ENCODE peak calls at places on chromosomes 3 and 15, in ten cellular contexts. W is cardiac fibroblast; M is heart right ventricle; H is mucosa of descending colon; G is OCI-LY7; X is fibroblast of the aortic adventitia; Z is neural crest cell; N is GM06990; J is psoas muscle; U is CD4-positive, alpha-beta T cell. T is an unnamed sample.

GRCh38 chr3:160417311-160417710 is 17.9 kb downstream of the SMC4 start:
- DNase-seq in M (no peak), U (no peak), X (no peak), W (no peak), J (no peak), Z (no peak), G (no peak), N (no peak), H (no peak), T (no peak)

GRCh38 chr3:143040264-143040879 is 39.0 kb downstream of the U2SURP start:
- DNase-seq in H (no peak), X (peak), W (peak), M (no peak), G (peak), Z (no peak), J (no peak), U (no peak), N (no peak), T (no peak)

GRCh38 chr3:79369306-79369705 is 398.5 kb downstream of the ROBO1 start:
- DNase-seq in J (no peak), U (no peak), W (peak), H (no peak), G (no peak), M (no peak), X (peak), N (no peak), Z (no peak), T (no peak)

GRCh38 chr15:86650084-86650483 is 570.4 kb downstream of the AGBL1 start:
- DNase-seq in Z (no peak), M (no peak), G (peak), H (no peak), X (peak), U (no peak), W (no peak), J (no peak), N (no peak), T (no peak)

GRCh38 chr15:66249623-66250174 is 3.9 kb downstream of the MEGF11 start:
- DNase-seq in U (no peak), H (no peak), N (no peak), Z (no peak), W (no peak), J (no peak), M (no peak), G (no peak), X (peak), T (no peak)

GRCh38 chr15:31216210-31216911 is 110.3 kb upstream of the KLF13 start:
- DNase-seq in G (peak), H (peak), J (peak), U (no peak), Z (peak), W (peak), N (peak), X (peak), M (peak), T (peak)

GRCh38 chr3:57855281-57855680 is 99.2 kb downstream of the SLMAP start:
- DNase-seq in G (no peak), U (no peak), J (no peak), W (peak), H (no peak), M (no peak), Z (no peak), N (no peak), X (peak), T (no peak)

GRCh38 chr3:12186046-12186445 is 27.3 kb upstream of the TIMP4 start:
- DNase-seq in M (no peak), X (no peak), H (no peak), N (no peak), U (no peak), Z (no peak), W (no peak), G (no peak), J (no peak), T (no peak)

GRCh38 chr3:114380233-114380645 is 86.4 kb downstream of the TIGIT start:
- DNase-seq in J (peak), M (peak), X (peak), N (no peak), W (peak), U (no peak), H (peak), Z (peak), G (no peak), T (peak)

GRCh38 chr3:160018959-160019358 is 30.3 kb downstream of the IL12A start:
- DNase-seq in G (no peak), U (no peak), J (no peak), N (no peak), X (no peak), H (no peak), W (no peak), Z (no peak), M (no peak), T (no peak)

GRCh38 chr3:31103623-31104180 is 209.2 kb upstream of the GADL1 start:
- DNase-seq in U (no peak), Z (no peak), X (no peak), G (no peak), J (no peak), M (no peak), W (no peak), H (no peak), N (no peak), T (no peak)

GRCh38 chr15:79962178-79962577 is 8.8 kb downstream of the BCL2A1 start:
- DNase-seq in W (no peak), J (no peak), M (no peak), N (peak), G (no peak), H (no peak), U (no peak), X (no peak), Z (no peak), T (no peak)

GRCh38 chr3:169060037-169060436 is 603.5 kb downstream of the MECOM start:
- DNase-seq in W (peak), Z (no peak), G (no peak), H (no peak), M (no peak), U (no peak), J (no peak), X (peak), N (no peak), T (no peak)

GRCh38 chr15:22844421-22845288 is 6.2 kb downstream of the NIPA2 start:
- DNase-seq in H (no peak), W (no peak), N (no peak), M (no peak), G (no peak), U (no peak), Z (no peak), J (no peak), X (no peak), T (no peak)

GRCh38 chr3:46700772-46701171 is 420 bp upstream of the TMIE start:
- DNase-seq in G (no peak), X (no peak), M (peak), U (no peak), J (peak), W (no peak), H (no peak), Z (no peak), N (no peak), T (no peak)

GRCh38 chr3:11563749-11564148 is 80.0 kb downstream of the VGLL4 start:
- DNase-seq in X (no peak), G (no peak), N (no peak), W (no peak), M (no peak), U (no peak), Z (no peak), H (no peak), J (no peak), T (no peak)

GRCh38 chr3:192188218-192188835 is 539.0 kb downstream of the FGF12 start:
- DNase-seq in H (peak), U (no peak), M (peak), X (peak), N (no peak), J (peak), Z (peak), W (peak), G (peak), T (peak)

GRCh38 chr15:82767163-82767829 is 38.6 kb downstream of the FSD2 start:
- DNase-seq in N (no peak), U (no peak), G (no peak), Z (no peak), W (no peak), H (no peak), X (no peak), J (no peak), M (no peak), T (no peak)

DNA sequence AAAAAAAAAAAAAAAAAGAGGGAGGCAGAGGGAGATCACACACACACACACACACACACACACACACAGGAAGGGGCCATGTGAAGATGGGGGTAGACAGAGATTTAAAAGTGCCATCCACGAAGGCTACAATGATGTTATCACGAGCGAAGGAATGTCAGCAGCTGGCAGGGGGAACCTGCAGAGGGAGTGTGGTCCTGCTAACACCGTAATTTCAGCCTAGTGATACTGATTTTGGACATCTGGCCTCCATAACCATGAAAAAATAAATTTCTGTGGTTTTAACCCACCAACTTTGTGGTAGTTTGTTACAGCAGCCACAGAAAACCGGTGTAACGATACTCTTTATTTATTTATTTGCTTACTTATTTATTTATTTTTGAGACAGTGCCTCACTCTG is 76.0 kb downstream of the TMCO5A start:
- DNase-seq in X (no peak), W (no peak), J (no peak), N (no peak), U (no peak), Z (no peak), G (no peak), H (no peak), M (no peak), T (no peak)
- TF ChIP-seq CTCF in X (no peak), W (no peak), J (no peak), N (no peak), U (no peak), Z (no peak), G (no peak), H (no peak), M (no peak), T (no peak)

DNA sequence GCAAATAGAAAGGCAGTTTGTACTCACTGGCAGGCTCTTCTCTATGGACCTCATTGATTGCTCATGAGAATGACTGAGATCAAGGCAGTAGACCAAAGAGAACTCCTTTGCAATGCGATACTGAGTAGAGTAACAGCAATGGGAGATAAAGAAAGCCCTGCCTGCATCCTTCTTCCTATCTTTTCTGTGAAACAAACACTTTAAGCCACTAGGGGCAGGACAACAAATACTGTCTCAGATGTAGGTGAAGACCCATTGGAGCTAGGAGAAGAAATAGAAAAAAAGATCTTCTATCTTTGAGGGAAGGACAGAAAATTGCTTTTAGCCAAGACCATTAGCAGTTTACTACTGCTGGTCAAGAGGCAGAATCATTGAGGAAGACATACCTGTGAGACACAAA is 117.6 kb upstream of the IGSF10 start:
- DNase-seq in W (no peak), M (no peak), J (no peak), X (no peak), N (no peak), G (no peak), U (no peak), H (no peak), Z (no peak), T (no peak)
- TF ChIP-seq CTCF in W (no peak), M (no peak), J (no peak), X (no peak), N (no peak), G (peak), U (no peak), H (no peak), Z (peak), T (no peak)

DNA sequence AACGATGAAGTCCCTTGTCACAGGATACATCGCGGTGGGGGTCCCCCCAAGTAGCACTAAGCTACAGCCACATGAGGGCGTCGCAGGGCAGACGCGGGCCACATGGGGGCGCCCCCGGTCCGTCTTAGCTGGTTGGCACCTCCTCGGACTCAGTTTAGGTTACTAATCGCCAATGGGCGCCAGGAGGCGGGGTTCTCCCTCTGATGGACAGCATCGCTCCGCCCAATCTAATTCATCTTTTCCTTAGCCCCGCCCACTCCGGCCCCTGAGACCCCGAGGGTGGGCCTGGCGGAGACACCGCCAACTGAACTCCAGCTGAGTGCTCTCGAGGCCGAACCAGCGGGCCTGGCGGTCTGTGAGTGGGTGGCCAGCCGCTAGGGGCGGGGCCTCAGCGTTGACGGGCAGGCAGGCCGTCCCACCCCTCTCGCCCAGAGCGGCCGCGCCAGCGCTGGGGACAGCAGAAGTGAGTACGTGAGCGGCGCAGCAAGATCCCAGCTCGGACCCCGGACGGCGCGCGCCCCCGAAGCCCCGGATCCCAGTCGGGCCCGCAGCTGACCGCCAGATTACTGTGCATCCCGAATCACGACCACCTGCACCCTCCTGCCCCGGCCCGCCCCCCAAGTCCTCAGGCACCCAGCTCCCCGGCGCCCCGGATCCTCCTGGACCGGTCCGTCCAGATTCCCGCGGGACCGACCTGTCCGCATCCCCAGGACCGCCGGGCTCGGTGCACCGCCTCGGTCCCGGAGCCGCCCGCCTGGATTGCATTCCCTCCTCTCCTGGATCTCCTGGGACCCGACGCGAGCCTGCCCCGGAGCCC is at the start of gene EPHB3:
- DNase-seq in G (peak), H (peak), X (peak), U (peak), N (peak), M (peak), W (peak), J (peak), Z (peak), T (peak)
- TF ChIP-seq CTCF in G (peak), H (peak), X (peak), U (peak), N (peak), M (peak), W (peak), J (peak), Z (peak), T (peak)

GRCh38 chr3:148880681-148881080 is 15.6 kb downstream of the CPA3 start:
- DNase-seq in N (no peak), G (peak), H (no peak), J (no peak), Z (no peak), W (no peak), X (no peak), M (no peak), U (no peak), T (peak)
- TF ChIP-seq CTCF in N (peak), G (peak), H (no peak), J (no peak), Z (peak), W (no peak), X (no peak), M (no peak), U (no peak), T (peak)

GRCh38 chr3:72307438-72308105 is 522.6 kb upstream of the PROK2 start:
- DNase-seq in U (no peak), J (no peak), M (no peak), H (no peak), W (no peak), X (no peak), Z (no peak), N (no peak), G (no peak), T (no peak)

GRCh38 chr3:72309626-72310025 is 524.7 kb upstream of the PROK2 start:
- DNase-seq in G (peak), U (no peak), N (no peak), M (no peak), H (no peak), Z (no peak), X (no peak), J (no peak), W (no peak), T (no peak)

GRCh38 chr3:72311425-72311824 is 526.5 kb upstream of the PROK2 start:
- DNase-seq in H (no peak), N (no peak), U (no peak), X (no peak), G (no peak), W (no peak), Z (no peak), M (no peak), J (no peak), T (no peak)

GRCh38 chr3:72312339-72312738 is 527.4 kb upstream of the PROK2 start:
- DNase-seq in N (peak), J (no peak), W (no peak), X (no peak), U (no peak), Z (no peak), G (no peak), H (no peak), M (no peak), T (no peak)

DNA sequence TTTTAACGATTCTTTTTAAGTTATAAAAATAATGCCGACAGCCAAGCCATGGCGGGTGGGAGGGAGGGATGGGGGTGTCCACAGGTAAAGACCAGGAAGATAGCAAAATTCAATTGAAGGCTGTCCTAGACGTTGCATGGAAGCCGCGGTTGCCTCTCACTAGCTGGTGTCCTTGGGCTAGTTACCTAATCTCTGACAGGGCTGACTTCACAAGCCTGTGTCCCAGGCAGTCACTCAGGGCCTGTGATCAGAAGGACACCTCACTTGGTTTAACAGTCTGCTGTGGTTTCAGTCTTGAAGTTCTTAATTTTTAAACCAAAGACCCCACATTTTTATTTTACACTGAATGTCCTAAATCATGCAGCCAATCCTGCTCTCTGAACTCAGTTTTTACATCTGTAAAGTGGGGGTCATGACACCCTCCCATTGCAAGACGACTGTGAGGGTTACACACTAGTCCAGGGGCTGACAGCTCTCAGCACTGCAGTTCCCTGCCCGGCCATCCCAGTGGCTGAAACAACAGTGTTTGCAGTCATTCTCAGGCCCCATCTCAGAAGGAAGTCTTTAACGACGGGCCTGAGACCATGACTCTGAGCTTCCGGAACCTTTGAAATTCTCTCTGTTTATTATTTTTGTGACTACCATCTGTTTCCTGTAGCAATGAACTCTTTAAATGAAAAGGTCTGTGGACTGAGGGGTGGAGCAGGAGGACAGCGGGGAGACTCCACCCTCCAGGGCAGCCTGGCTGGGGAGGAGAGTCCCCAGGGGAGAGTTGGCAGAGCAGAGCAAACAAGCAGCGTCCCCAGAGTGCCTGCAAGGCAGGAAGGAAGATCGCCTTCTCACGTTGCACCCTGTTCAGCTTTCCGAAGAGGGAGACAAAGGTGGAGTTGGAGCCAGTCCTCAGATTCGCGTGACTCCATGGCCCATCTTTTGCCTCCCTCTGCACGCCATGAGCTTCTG is 525.4 kb upstream of the PROK2 start:
- DNase-seq in U (no peak), N (peak), W (peak), J (no peak), M (peak), G (peak), H (peak), X (peak), Z (no peak), T (no peak)
- TF ChIP-seq CTCF in U (no peak), N (no peak), W (no peak), J (no peak), M (no peak), G (no peak), H (no peak), X (no peak), Z (no peak), T (no peak)

DNA sequence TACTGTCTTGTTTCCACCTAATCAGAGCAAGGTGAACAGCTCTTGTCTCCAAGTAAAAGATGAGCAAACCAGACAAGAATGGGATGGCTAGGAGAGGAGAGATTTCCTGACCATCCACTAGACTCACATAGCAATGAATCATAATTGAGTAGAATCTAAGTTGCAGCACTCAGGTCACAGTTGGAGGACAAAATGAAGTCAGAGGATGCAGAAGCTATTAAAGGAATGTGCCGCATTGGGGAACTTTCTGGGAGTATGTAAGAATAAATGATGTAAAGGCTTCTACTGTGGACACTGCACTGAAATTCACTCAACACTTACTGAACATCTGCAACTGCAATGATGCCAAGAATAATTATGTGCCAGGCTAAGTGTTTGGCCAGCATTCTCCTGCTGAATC is 217.4 kb upstream of the WNT5A start:
- DNase-seq in X (no peak), Z (no peak), G (no peak), H (no peak), J (no peak), W (no peak), N (no peak), U (no peak), M (no peak), T (no peak)
- TF ChIP-seq CTCF in X (no peak), Z (no peak), G (no peak), H (no peak), J (no peak), W (no peak), N (no peak), U (no peak), M (no peak), T (no peak)

GRCh38 chr15:74784426-74784825 is 2.5 kb downstream of the CSK start:
- DNase-seq in U (no peak), W (no peak), N (no peak), G (peak), J (no peak), X (no peak), Z (no peak), H (no peak), M (no peak), T (no peak)
- TF ChIP-seq CTCF in U (no peak), W (no peak), N (peak), G (peak), J (no peak), X (no peak), Z (no peak), H (no peak), M (no peak), T (no peak)

GRCh38 chr15:71800835-71801745 is 9.3 kb upstream of the NR2E3 start:
- DNase-seq in W (peak), N (no peak), U (no peak), G (peak), J (no peak), H (no peak), X (peak), M (no peak), Z (peak), T (peak)
- TF ChIP-seq CTCF in W (peak), N (peak), U (no peak), G (peak), J (peak), H (peak), X (peak), M (peak), Z (peak), T (peak)